ENCODE peak calls at places on chromosome 15, in ten cellular contexts. S is psoas muscle, G is tibial artery, T is body of pancreas, U is sigmoid colon, L is upper lobe of right lung, W is testis, D is brain microvascular endothelial cell, R is uterus, H is transverse colon. C is an unnamed sample.
A peak's percentile ranks its signal among the peaks of the same experiment; 100 is the strongest.

GRCh38 chr15:39497759-39498565 is 82.9 kb upstream of the THBS1 start:
- DNase-seq in S (no peak), G (no peak), T (no peak), U (no peak), L (no peak), W (no peak), D (no peak), R (no peak), H (no peak), C (no peak)

GRCh38 chr15:52728899-52729298 is 49.7 kb upstream of the ATOSA start:
- DNase-seq in S (no peak), G (no peak), T (no peak), U (no peak), L (no peak), W (no peak), D (no peak), R (no peak), H (no peak), C (no peak)

GRCh38 chr15:100940785-100941379 is 21.7 kb downstream of the LRRK1 start:
- DNase-seq in S (no peak), G (no peak), T (no peak), U (no peak), L (no peak), W (no peak), D (no peak), R (no peak), H (no peak), C (no peak)

GRCh38 chr15:81511160-81511559 is 137.1 kb upstream of the TMC3 start:
- DNase-seq in S (no peak), G (no peak), T (no peak), U (no peak), L (no peak), W (no peak), D (no peak), R (no peak), H (no peak), C (no peak)

GRCh38 chr15:89383635-89384604 is 49.3 kb upstream of the POLG start:
- DNase-seq in S (no peak), G (no peak), T (no peak), U (peak; percentile 93), L (no peak), W (peak; percentile 92), D (no peak), R (peak; percentile 54), H (peak; percentile 53), C (no peak)

GRCh38 chr15:82300883-82301282 is 38.3 kb downstream of the SAXO2 start:
- DNase-seq in S (no peak), G (no peak), T (no peak), U (peak; percentile 38), L (peak; percentile 51), W (no peak), D (no peak), R (no peak), H (no peak), C (no peak)

GRCh38 chr15:101010781-101011180 is 91.6 kb downstream of the LRRK1 start:
- DNase-seq in S (no peak), G (no peak), T (no peak), U (peak; percentile 34), L (no peak), W (peak; percentile 11), D (no peak), R (peak; percentile 6), H (peak; percentile 6), C (peak; percentile 54)

GRCh38 chr15:38793181-38793580 is 228.6 kb upstream of the RASGRP1 start:
- DNase-seq in S (no peak), G (no peak), T (no peak), U (no peak), L (no peak), W (no peak), D (no peak), R (no peak), H (no peak), C (no peak)

GRCh38 chr15:92803852-92804609 is 96.1 kb upstream of the CHD2 start:
- DNase-seq in S (peak; percentile 82), G (peak; percentile 90), T (peak; percentile 41), U (peak; percentile 92), L (peak; percentile 92), W (peak; percentile 37), D (peak; percentile 99), R (peak; percentile 88), H (peak; percentile 79), C (peak; percentile 89)

GRCh38 chr15:84764585-84764984 is 16.2 kb downstream of the ZNF592 start:
- DNase-seq in S (no peak), G (no peak), T (no peak), U (no peak), L (no peak), W (no peak), D (no peak), R (no peak), H (no peak), C (no peak)

GRCh38 chr15:62644216-62644873 is 398.2 kb upstream of the TPM1 start:
- DNase-seq in S (no peak), G (no peak), T (no peak), U (no peak), L (no peak), W (no peak), D (no peak), R (no peak), H (no peak), C (no peak)

GRCh38 chr15:29092376-29093064 is 177.1 kb downstream of the NSMCE3 start:
- DNase-seq in S (no peak), G (peak; percentile 15), T (no peak), U (peak; percentile 20), L (no peak), W (no peak), D (no peak), R (no peak), H (no peak), C (no peak)

GRCh38 chr15:75036269-75036668 is 12.9 kb downstream of the PPCDC start:
- DNase-seq in S (no peak), G (no peak), T (no peak), U (no peak), L (no peak), W (no peak), D (no peak), R (no peak), H (peak; percentile 68), C (no peak)

GRCh38 chr15:63291507-63291906 is 14.1 kb downstream of the APH1B start:
- DNase-seq in S (no peak), G (no peak), T (no peak), U (no peak), L (no peak), W (no peak), D (peak; percentile 91), R (no peak), H (no peak), C (no peak)

GRCh38 chr15:89315375-89315929 is 19.2 kb downstream of the POLG start:
- DNase-seq in S (no peak), G (no peak), T (no peak), U (no peak), L (no peak), W (no peak), D (no peak), R (no peak), H (no peak), C (no peak)

DNA sequence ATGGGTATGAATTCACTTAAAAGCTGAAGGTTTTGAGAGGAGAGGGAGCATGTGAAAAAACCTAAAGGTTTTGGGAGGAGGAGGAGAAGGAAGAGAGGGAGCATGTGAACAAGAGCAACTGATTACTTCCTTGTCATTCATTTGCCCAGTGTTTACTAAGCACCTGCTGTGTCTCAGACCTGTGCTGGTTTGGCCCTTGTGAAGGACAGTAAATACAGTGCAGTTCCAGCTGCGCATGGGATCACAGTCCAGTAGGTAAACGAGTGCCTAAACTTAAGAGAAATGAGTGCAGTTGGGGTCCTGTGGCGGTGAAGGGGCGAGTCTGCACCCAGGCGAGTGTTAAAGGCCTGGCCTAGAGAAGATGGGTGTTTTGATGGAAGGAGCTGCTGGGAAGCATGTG is 38.6 kb downstream of the IGF1R start:
- DNase-seq in S (no peak), G (no peak), T (no peak), U (no peak), L (no peak), W (no peak), D (no peak), R (no peak), H (no peak), C (no peak)
- H3K4me3 ChIP-seq in S (no peak overlapping the region), G (no peak overlapping the region), T (no peak overlapping the region), U (no peak overlapping the region), L (no peak overlapping the region), W (no peak overlapping the region), D (no peak overlapping the region), R (no peak overlapping the region), H (no peak overlapping the region), C (no peak overlapping the region)

DNA sequence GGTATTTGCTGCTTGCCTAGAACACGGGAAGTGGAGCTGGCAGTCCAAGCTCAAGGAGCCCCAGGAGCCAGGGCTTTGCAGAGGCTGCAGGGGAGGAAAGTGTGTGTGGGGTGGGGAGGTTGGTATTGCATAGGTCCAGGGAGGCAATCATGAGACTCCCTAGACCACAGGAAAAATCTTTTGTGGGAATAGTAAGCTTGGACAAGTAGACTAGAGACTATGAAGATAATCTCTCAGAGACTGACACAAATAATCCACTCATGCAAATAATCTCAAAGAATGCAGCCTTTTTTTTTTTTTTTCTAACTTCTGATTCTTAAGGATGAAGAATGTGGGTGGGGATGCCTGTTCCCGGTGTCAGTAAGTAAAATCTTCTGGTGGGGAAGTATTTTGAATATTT is 113.7 kb downstream of the GREM1 start:
- DNase-seq in S (no peak), G (no peak), T (no peak), U (no peak), L (no peak), W (no peak), D (no peak), R (no peak), H (no peak), C (no peak)
- H3K27ac ChIP-seq in S (no peak overlapping the region), G (no peak overlapping the region), T (no peak overlapping the region), U (no peak overlapping the region), L (no peak overlapping the region), W (no peak overlapping the region), D (no peak overlapping the region), R (no peak overlapping the region), H (no peak overlapping the region), C (no peak overlapping the region)

DNA sequence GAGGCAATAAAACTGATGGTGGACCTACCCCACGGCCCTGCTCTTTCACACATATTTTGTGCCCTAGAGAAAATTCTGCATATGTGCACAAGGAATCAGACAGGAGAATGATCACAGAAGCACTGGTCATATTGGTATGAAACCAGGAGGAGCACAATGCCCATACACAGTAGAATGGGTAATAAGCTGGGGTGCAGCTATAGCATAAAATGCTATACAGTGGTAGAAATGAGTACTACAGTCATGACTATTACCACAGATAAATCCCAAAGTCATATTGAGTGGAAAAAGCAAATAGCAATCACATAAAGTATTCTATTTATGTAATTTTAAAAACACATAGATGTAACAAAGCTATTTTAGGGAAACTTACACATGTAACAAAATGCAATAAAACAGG is 175.9 kb upstream of the SLC24A5 start:
- DNase-seq in S (no peak), G (no peak), T (no peak), U (no peak), L (no peak), W (no peak), D (no peak), R (no peak), H (no peak), C (no peak)
- TF ChIP-seq CTCF in S (no peak), G (no peak), T (no peak), U (no peak), L (no peak), W (peak; percentile 30), D (no peak), R (no peak), H (no peak), C (peak; percentile 8)

DNA sequence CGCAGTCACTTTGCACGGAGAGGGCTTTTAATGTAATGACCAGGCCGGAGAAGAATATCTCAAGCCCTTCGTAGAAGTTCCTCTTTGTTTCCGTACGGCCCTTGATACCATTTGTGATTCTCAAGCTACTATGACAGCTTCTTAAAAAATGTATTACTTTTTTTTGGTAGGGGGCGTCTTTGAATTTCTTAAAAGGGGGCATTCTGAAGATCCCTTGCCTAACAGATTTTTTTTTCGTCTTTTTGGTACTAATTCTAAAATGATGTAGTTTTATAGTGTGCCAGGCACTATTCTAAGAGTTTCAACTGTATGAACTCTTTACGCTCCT is 614.0 kb downstream of the MCTP2 start:
- DNase-seq in S (no peak), G (no peak), T (no peak), U (no peak), L (no peak), W (no peak), D (no peak), R (no peak), H (no peak), C (no peak)
- H3K4me3 ChIP-seq in S (peak overlapping the region; percentile 48), G (peak overlapping the region; percentile 55), T (no peak overlapping the region), U (peak overlapping the region; percentile 7), L (peak overlapping the region; percentile 45), W (peak overlapping the region; percentile 62), D (peak overlapping the region; percentile 45), R (peak overlapping the region; percentile 24), H (peak overlapping the region; percentile 42), C (peak overlapping the region; percentile 46)